ENCODE peak calls at places on chromosomes 2 and 18, in seven cellular contexts. Y, D, I, K, E, X and F are unnamed samples.

GRCh38 chr2:64807417-64807816 is 153.7 kb upstream of the SERTAD2 start:
- DNase-seq in Y (no peak), D (no peak), I (no peak), K (peak), E (no peak), X (peak), F (peak)

GRCh38 chr2:30444283-30444682 is 2.8 kb upstream of the LCLAT1 start:
- DNase-seq in Y (no peak), D (no peak), I (no peak), K (no peak), E (no peak), X (peak), F (no peak)

GRCh38 chr2:234437642-234438321 is 59.1 kb downstream of the ARL4C start:
- DNase-seq in Y (no peak), D (no peak), I (no peak), K (no peak), E (peak), X (no peak), F (no peak)

GRCh38 chr18:12518326-12518725 is 110.6 kb downstream of the PRELID3A start:
- DNase-seq in Y (no peak), D (no peak), I (no peak), K (peak), E (no peak), X (no peak), F (no peak)

GRCh38 chr2:30265441-30266015 is 34.2 kb downstream of the LBH start:
- DNase-seq in Y (no peak), D (no peak), I (no peak), K (peak), E (no peak), X (no peak), F (no peak)

GRCh38 chr2:66003931-66004330 is 431.0 kb upstream of the MEIS1 start:
- DNase-seq in Y (no peak), D (no peak), I (no peak), K (no peak), E (no peak), X (no peak), F (no peak)

GRCh38 chr2:139217641-139218040 is 437.5 kb upstream of the NXPH2 start:
- DNase-seq in Y (no peak), D (no peak), I (no peak), K (no peak), E (no peak), X (no peak), F (no peak)

GRCh38 chr2:110688594-110689091 is 10.8 kb upstream of the BUB1 start:
- DNase-seq in Y (no peak), D (peak), I (no peak), K (no peak), E (no peak), X (no peak), F (no peak)

GRCh38 chr18:49697757-49698595 is 115.4 kb downstream of the ACAA2 start:
- DNase-seq in Y (no peak), D (peak), I (no peak), K (peak), E (no peak), X (no peak), F (no peak)

GRCh38 chr2:38432827-38433606 is 55.9 kb upstream of the ATL2 start:
- DNase-seq in Y (no peak), D (no peak), I (no peak), K (no peak), E (no peak), X (no peak), F (no peak)

GRCh38 chr2:240502059-240502429 is 55.7 kb downstream of the ANKMY1 start:
- DNase-seq in Y (no peak), D (no peak), I (peak), K (no peak), E (no peak), X (no peak), F (no peak)

GRCh38 chr2:68292108-68292710 is 27.5 kb downstream of the CNRIP1 start:
- DNase-seq in Y (no peak), D (peak), I (no peak), K (peak), E (peak), X (peak), F (no peak)

GRCh38 chr18:79912994-79913831 is 38.2 kb downstream of the SLC66A2 start:
- DNase-seq in Y (no peak), D (no peak), I (no peak), K (no peak), E (no peak), X (no peak), F (no peak)

GRCh38 chr2:56297671-56298070 is 113.9 kb downstream of the CCDC85A start:
- DNase-seq in Y (no peak), D (no peak), I (no peak), K (no peak), E (no peak), X (no peak), F (no peak)

GRCh38 chr18:54479365-54479764 is 111.7 kb upstream of the DYNAP start:
- DNase-seq in Y (no peak), D (peak), I (no peak), K (peak), E (no peak), X (no peak), F (peak)

GRCh38 chr2:31397099-31397498 is 17.4 kb downstream of the XDH start:
- DNase-seq in Y (no peak), D (no peak), I (no peak), K (no peak), E (peak), X (peak), F (no peak)

GRCh38 chr18:42798606-42799005 is 316.9 kb downstream of the RIT2 start:
- DNase-seq in Y (no peak), D (no peak), I (no peak), K (no peak), E (no peak), X (no peak), F (no peak)

GRCh38 chr2:88212251-88212790 is 42.2 kb downstream of the THNSL2 start:
- DNase-seq in Y (no peak), D (peak), I (no peak), K (peak), E (no peak), X (no peak), F (no peak)

GRCh38 chr2:15579641-15580040 is 12.0 kb upstream of the DDX1 start:
- DNase-seq in Y (no peak), D (peak), I (no peak), K (no peak), E (no peak), X (no peak), F (no peak)

GRCh38 chr18:9736445-9736844 is 28.3 kb downstream of the RAB31 start:
- DNase-seq in Y (no peak), D (no peak), I (no peak), K (no peak), E (no peak), X (no peak), F (no peak)

GRCh38 chr18:78892721-78893120 is 86.9 kb upstream of the SALL3 start:
- DNase-seq in Y (no peak), D (no peak), I (no peak), K (no peak), E (no peak), X (no peak), F (no peak)

GRCh38 chr2:235092854-235093253 is 141.0 kb downstream of the SH3BP4 start:
- DNase-seq in Y (no peak), D (no peak), I (no peak), K (no peak), E (no peak), X (no peak), F (no peak)

GRCh38 chr2:182228741-182229140 is 198.1 kb downstream of the PDE1A start:
- DNase-seq in Y (no peak), D (no peak), I (no peak), K (no peak), E (no peak), X (no peak), F (no peak)

GRCh38 chr2:180474716-180475115 is 467.6 kb upstream of the CWC22 start:
- DNase-seq in Y (no peak), D (no peak), I (no peak), K (no peak), E (no peak), X (no peak), F (no peak)

GRCh38 chr2:174835797-174836255 is 71.6 kb upstream of the CHRNA1 start:
- DNase-seq in Y (no peak), D (peak), I (no peak), K (peak), E (no peak), X (no peak), F (peak)

GRCh38 chr2:60794271-60794863 is 38.3 kb downstream of the PAPOLG start:
- DNase-seq in Y (no peak), D (peak), I (no peak), K (peak), E (no peak), X (no peak), F (no peak)

GRCh38 chr18:57576316-57576715 is 10.2 kb downstream of the FECH start:
- DNase-seq in Y (no peak), D (no peak), I (no peak), K (no peak), E (no peak), X (no peak), F (no peak)

GRCh38 chr2:36911012-36911411 is 55.3 kb downstream of the STRN start:
- DNase-seq in Y (no peak), D (no peak), I (no peak), K (no peak), E (no peak), X (no peak), F (no peak)

GRCh38 chr18:58766164-58766563 is 94.9 kb downstream of the MALT1 start:
- DNase-seq in Y (no peak), D (no peak), I (no peak), K (no peak), E (no peak), X (no peak), F (no peak)

GRCh38 chr18:32920796-32921787 is 148.3 kb upstream of the KLHL14 start:
- DNase-seq in Y (no peak), D (no peak), I (no peak), K (peak), E (no peak), X (no peak), F (peak)

GRCh38 chr18:62897153-62897552 is 181.8 kb downstream of the PHLPP1 start:
- DNase-seq in Y (no peak), D (no peak), I (no peak), K (peak), E (no peak), X (no peak), F (peak)
- H3K27ac ChIP-seq in Y (no peak), D (no peak), I (no peak), K (no peak), E (no peak), X (no peak), F (peak)

GRCh38 chr2:160517731-160518130 is 24.1 kb upstream of the RBMS1 start:
- DNase-seq in Y (no peak), D (no peak), I (no peak), K (no peak), E (no peak), X (no peak), F (no peak)
- H3K27ac ChIP-seq in Y (no peak), D (no peak), I (no peak), K (no peak), E (no peak), X (no peak), F (no peak)

GRCh38 chr2:48034295-48034694 is 128.0 kb upstream of the FBXO11 start:
- DNase-seq in Y (no peak), D (no peak), I (no peak), K (no peak), E (no peak), X (no peak), F (no peak)

GRCh38 chr2:48039209-48039990 is 133.1 kb upstream of the FBXO11 start:
- DNase-seq in Y (no peak), D (no peak), I (no peak), K (no peak), E (no peak), X (no peak), F (no peak)

GRCh38 chr2:48032765-48033164 is 126.5 kb upstream of the FBXO11 start:
- DNase-seq in Y (no peak), D (no peak), I (no peak), K (no peak), E (no peak), X (no peak), F (no peak)

DNA sequence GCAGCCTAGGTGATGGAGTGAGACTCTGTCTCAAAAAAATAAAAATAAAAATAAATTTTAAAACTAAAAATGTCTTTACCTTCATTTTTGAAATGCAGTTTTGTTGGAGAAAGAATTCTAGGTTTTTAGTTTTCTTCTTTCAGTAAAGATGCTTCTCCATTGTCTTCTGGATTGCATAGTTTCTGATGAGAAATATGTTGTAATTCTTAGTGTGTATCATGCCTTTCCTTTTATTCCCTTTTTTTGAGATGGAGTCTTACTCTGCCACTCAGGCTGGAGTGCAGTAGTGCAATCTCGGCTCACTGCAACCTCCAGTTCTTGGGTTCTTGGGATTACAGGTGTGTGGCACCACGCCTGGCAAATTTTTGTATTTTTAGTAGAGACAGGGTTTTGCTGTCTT is 130.0 kb upstream of the FBXO11 start:
- DNase-seq in Y (no peak), D (no peak), I (no peak), K (no peak), E (no peak), X (no peak), F (no peak)
- H3K27ac ChIP-seq in Y (no peak), D (no peak), I (no peak), K (no peak), E (no peak), X (no peak), F (no peak)

GRCh38 chr2:52431352-52431760 is 1336.2 kb upstream of the CHAC2 start:
- DNase-seq in Y (no peak), D (no peak), I (no peak), K (no peak), E (no peak), X (no peak), F (no peak)

GRCh38 chr2:52428224-52428623 is 1339.4 kb upstream of the CHAC2 start:
- DNase-seq in Y (no peak), D (peak), I (no peak), K (no peak), E (no peak), X (no peak), F (no peak)

GRCh38 chr2:52429740-52430139 is 1337.9 kb upstream of the CHAC2 start:
- DNase-seq in Y (no peak), D (no peak), I (no peak), K (peak), E (no peak), X (no peak), F (no peak)
- H3K27ac ChIP-seq in Y (no peak), D (no peak), I (no peak), K (no peak), E (no peak), X (no peak), F (no peak)

DNA sequence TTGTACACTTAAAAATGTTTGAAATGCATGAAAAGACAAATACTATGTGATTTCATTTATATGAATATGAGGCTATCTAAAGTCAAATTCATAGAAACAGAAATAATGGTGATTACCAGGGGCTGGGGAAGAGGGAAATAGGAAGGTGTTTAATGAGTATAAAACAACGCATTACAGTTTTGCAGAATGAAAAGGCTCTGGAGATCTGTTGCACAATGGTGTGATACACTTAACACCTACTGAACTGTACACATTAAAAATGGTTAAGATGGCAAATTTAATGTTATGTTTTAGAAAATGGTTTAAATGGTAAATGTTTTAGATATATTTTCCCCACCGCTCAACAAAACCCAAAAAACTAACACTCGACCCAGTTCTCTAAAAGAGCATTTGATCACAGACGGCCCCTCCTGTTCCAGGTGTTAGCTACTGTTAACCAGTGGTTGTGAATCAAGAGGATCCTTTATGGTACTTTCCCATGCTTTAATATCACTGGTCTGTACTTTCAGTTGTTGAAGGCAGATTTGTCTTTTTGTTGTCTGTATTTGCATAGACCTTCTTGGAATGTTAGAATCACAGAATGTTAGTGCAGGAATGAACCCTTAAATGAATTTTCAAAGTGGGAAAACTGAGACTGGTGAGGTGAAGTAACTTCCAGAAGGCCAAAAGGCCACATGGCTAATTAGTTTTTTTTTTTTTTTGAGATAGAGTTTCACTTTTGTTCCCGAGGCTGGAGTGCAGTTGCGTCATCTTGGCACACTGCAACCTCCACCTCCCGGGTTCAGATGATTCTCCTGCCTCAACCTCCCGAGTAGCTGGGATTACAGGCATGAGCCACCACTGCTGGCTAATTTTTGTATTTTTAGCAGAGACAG is 10.2 kb downstream of the RAB10 start:
- DNase-seq in Y (no peak), D (peak), I (peak), K (peak), E (no peak), X (peak), F (no peak)
- H3K27ac ChIP-seq in Y (no peak), D (peak), I (peak), K (no peak), E (no peak), X (no peak), F (peak)